ENCODE peak calls at places on chromosomes 1 and 21, in seven cellular contexts. Q is K562, N is HepG2, S is H1, U is SK-N-SH, I is GM12878, O is HCT116. A is an unnamed sample.

GRCh38 chr21:37198989-37199924 is 67.9 kb downstream of the VPS26C start:
- DNase-seq in Q (no peak), N (no peak), S (no peak), U (peak), I (no peak), O (peak), A (no peak)

GRCh38 chr1:156727914-156728598 is at the start of gene METTL25B:
- DNase-seq in Q (peak), N (peak), S (no peak), U (peak), I (no peak), O (no peak), A (peak)

GRCh38 chr21:29293495-29293894 is 5.2 kb upstream of the BACH1 start:
- DNase-seq in Q (no peak), N (no peak), S (no peak), U (no peak), I (peak), O (no peak), A (no peak)

GRCh38 chr1:77906146-77906545 is 17.7 kb downstream of the NEXN start:
- DNase-seq in Q (no peak), N (no peak), S (no peak), U (no peak), I (no peak), O (no peak), A (no peak)

GRCh38 chr1:235073968-235074334 is 54.7 kb downstream of the TOMM20 start:
- DNase-seq in Q (no peak), N (no peak), S (no peak), U (no peak), I (no peak), O (no peak), A (peak)

GRCh38 chr1:9233241-9233941 is 1.2 kb upstream of the H6PD start:
- DNase-seq in Q (no peak), N (peak), S (no peak), U (no peak), I (no peak), O (no peak), A (no peak)

GRCh38 chr1:9069324-9070100 is at the start of gene SLC2A5:
- DNase-seq in Q (no peak), N (no peak), S (no peak), U (no peak), I (peak), O (no peak), A (no peak)

GRCh38 chr1:69611316-69611715 is 43.6 kb downstream of the LRRC7 start:
- DNase-seq in Q (no peak), N (no peak), S (no peak), U (no peak), I (no peak), O (no peak), A (no peak)

GRCh38 chr1:211724711-211725196 is 49.3 kb upstream of the NEK2 start:
- DNase-seq in Q (no peak), N (peak), S (no peak), U (no peak), I (no peak), O (no peak), A (no peak)

GRCh38 chr1:30328401-30329262 is 394.8 kb downstream of the MATN1 start:
- DNase-seq in Q (no peak), N (no peak), S (no peak), U (no peak), I (no peak), O (no peak), A (no peak)

GRCh38 chr1:30467101-30467500 is 256.3 kb downstream of the MATN1 start:
- DNase-seq in Q (no peak), N (no peak), S (no peak), U (no peak), I (no peak), O (no peak), A (no peak)

GRCh38 chr1:187744665-187745064 is 915.9 kb downstream of the PLA2G4A start:
- DNase-seq in Q (no peak), N (no peak), S (no peak), U (no peak), I (peak), O (no peak), A (no peak)

GRCh38 chr1:225509770-225510169 is 81.9 kb upstream of the LBR start:
- DNase-seq in Q (no peak), N (peak), S (no peak), U (no peak), I (no peak), O (peak), A (no peak)

GRCh38 chr1:187241971-187242370 is 413.2 kb downstream of the PLA2G4A start:
- DNase-seq in Q (no peak), N (no peak), S (no peak), U (no peak), I (no peak), O (no peak), A (no peak)

GRCh38 chr1:54993140-54993539 is 5.6 kb upstream of the BSND start:
- DNase-seq in Q (no peak), N (no peak), S (no peak), U (no peak), I (no peak), O (no peak), A (no peak)

GRCh38 chr1:198123146-198123545 is 33.7 kb upstream of the NEK7 start:
- DNase-seq in Q (no peak), N (no peak), S (no peak), U (no peak), I (no peak), O (no peak), A (no peak)

GRCh38 chr1:100721502-100722205 is 2.1 kb downstream of the VCAM1 start:
- DNase-seq in Q (no peak), N (no peak), S (no peak), U (no peak), I (no peak), O (no peak), A (peak)

GRCh38 chr1:210800301-210800700 is 333.6 kb downstream of the KCNH1 start:
- DNase-seq in Q (no peak), N (no peak), S (no peak), U (no peak), I (no peak), O (no peak), A (no peak)

GRCh38 chr1:37478451-37478871 is 4.1 kb downstream of the ZC3H12A start:
- DNase-seq in Q (peak), N (no peak), S (no peak), U (no peak), I (no peak), O (no peak), A (no peak)

GRCh38 chr1:172997941-172998361 is 52.8 kb downstream of the TNFSF18 start:
- DNase-seq in Q (no peak), N (no peak), S (no peak), U (no peak), I (no peak), O (no peak), A (no peak)

GRCh38 chr1:54016343-54017282 is 1.4 kb downstream of the LDLRAD1 start:
- DNase-seq in Q (peak), N (peak), S (no peak), U (peak), I (no peak), O (peak), A (peak)

GRCh38 chr1:53319296-53320101 is 8.4 kb downstream of the LRP8 start:
- DNase-seq in Q (no peak), N (no peak), S (no peak), U (no peak), I (no peak), O (no peak), A (no peak)

GRCh38 chr1:226310637-226311195 is 1.8 kb upstream of the LIN9 start:
- DNase-seq in Q (peak), N (no peak), S (no peak), U (no peak), I (no peak), O (no peak), A (no peak)

GRCh38 chr1:221768444-221769066 is 26.7 kb upstream of the DUSP10 start:
- DNase-seq in Q (no peak), N (peak), S (no peak), U (no peak), I (no peak), O (no peak), A (no peak)

GRCh38 chr1:94236630-94237290 is 624 bp downstream of the ARHGAP29 start:
- DNase-seq in Q (no peak), N (no peak), S (no peak), U (no peak), I (no peak), O (no peak), A (no peak)

GRCh38 chr21:26813426-26813998 is 31.7 kb downstream of the ADAMTS1 start:
- DNase-seq in Q (no peak), N (no peak), S (no peak), U (no peak), I (no peak), O (no peak), A (no peak)

GRCh38 chr21:17712887-17713286 is 100.2 kb upstream of the BTG3 start:
- DNase-seq in Q (no peak), N (no peak), S (no peak), U (no peak), I (no peak), O (no peak), A (no peak)

DNA sequence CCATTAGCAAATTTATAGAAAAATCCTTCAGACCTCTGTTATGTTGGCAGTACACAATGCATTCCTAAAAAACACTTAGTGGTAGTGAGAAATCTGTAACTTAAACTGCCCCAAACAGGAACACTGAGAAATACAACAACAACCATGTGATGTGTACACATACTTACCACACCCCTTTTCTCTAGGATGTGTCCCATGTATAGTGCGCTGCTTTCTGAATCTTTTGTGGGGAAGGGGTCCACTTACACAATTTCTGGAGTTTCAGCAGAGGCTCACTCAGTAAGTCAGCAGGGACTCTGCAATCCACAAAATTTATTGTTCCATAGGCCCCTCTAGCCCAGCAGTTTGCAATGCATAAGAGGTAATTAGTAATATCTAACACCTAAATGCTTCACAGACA is 115.3 kb downstream of the TGFBR3 start:
- DNase-seq in Q (no peak), N (no peak), S (no peak), U (no peak), I (no peak), O (no peak), A (no peak)
- TF ChIP-seq JUND in Q (no peak), N (no peak), S (no peak), U (no peak), I (no peak), O (no peak), A (no peak)

DNA sequence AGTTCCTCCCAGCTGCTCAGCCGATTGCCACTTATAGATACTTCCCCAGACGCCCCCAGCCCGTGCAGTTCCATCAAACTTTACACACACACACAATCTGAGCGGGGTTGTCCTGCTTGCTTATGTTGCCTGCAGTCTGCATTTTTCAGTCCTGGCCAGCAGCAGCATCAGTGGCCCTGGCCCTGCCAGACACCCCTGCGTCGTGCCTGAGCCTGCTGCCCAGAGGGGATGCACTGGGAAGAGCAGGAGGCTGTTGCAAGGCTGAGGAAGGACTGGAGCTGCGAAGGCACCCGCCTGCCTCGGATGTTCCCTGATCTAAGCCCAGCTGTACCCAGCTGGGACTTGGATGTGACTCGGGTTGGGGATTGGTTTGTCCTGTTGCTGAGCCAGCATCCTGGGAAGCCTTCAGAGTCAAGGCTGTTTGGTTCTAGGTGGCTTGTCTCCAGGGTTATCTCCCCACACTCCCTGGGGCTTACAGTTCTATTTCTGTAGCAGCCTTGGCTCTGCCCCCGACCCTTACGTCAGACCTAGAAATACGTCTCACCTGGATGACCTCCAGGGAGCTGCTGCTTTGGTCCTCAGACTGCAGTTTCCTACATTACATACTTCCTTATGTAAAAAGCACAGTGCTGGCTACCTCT is 42.3 kb downstream of the MAN1C1 start:
- DNase-seq in Q (no peak), N (no peak), S (no peak), U (peak), I (no peak), O (no peak), A (no peak)
- TF ChIP-seq JUND in Q (no peak), N (no peak), S (no peak), U (no peak), I (no peak), O (no peak), A (no peak)

DNA sequence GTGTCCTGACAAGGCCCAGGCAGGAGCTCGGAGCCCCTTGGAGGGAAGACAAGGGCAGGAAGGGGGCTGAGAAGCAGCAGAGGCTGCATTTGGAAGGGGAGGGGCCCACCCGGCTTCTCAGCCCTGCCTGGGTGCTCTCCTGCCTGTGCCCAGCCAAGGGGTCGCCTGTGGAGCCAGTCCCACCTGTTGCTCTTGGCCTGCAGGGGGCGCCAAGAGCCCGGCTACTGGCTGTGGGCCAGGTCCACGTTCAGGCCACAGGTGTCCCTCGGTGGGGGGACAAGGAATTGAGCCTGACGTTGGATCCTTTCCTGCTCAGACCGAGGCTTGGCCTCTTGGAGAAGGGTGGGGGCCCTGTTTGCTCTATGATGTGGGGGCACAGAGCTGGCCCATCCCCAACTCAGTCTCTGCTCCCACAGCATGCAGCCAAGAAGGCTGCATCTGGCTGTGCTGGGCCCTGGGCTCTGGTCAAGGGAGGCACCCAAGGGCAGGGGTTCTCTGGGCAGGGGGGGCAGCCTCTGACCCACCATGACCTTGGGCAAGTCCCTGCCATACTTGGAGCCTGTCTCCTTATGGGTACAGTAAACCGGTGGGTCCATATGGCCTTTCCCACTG is 10.9 kb downstream of the WNT4 start:
- DNase-seq in Q (peak), N (peak), S (peak), U (peak), I (no peak), O (peak), A (peak)
- TF ChIP-seq JUND in Q (peak), N (no peak), S (no peak), U (no peak), I (no peak), O (no peak), A (no peak)

DNA sequence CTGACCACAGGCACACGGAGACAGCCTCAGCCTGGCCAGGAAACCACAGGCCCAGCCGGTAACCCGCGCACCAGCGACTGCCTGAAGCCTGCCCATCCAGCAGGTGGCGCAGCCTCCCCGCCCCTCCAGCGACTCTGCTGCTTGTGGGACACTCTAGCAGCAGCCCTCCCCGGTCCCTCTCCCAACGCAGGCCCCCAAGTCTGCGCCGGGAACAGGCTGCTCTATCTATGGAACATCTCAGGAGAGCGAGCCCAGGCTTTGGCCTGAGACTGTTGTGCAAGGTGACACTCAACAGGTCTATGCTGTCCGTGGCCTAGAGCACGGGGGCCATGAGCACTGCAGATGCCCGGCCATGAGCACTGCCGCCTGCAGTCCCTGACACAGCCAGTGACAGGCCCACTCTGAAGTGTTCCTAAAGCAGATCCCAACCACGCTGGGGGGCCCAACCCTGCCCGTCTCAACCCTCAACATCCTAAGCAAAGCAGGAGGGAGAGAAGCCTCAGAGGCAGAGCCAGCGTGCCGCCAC is 28.4 kb downstream of the WDR4 start:
- DNase-seq in Q (peak), N (no peak), S (peak), U (peak), I (no peak), O (no peak), A (peak)
- TF ChIP-seq JUND in Q (no peak), N (no peak), S (no peak), U (no peak), I (no peak), O (no peak), A (no peak)

GRCh38 chr1:218494000-218494399 is 148.9 kb downstream of the TGFB2 start:
- DNase-seq in Q (no peak), N (no peak), S (no peak), U (no peak), I (no peak), O (no peak), A (no peak)
- TF ChIP-seq JUND in Q (no peak), N (no peak), S (no peak), U (no peak), I (no peak), O (no peak), A (no peak)

GRCh38 chr1:204709960-204710912 is 24.7 kb upstream of the LRRN2 start:
- DNase-seq in Q (no peak), N (no peak), S (peak), U (no peak), I (no peak), O (no peak), A (no peak)
- TF ChIP-seq JUND in Q (no peak), N (no peak), S (no peak), U (no peak), I (no peak), O (no peak), A (no peak)

GRCh38 chr1:162984699-162985098 is 84.5 kb upstream of the RGS4 start:
- DNase-seq in Q (no peak), N (no peak), S (no peak), U (no peak), I (no peak), O (no peak), A (no peak)

GRCh38 chr1:162983671-162984425 is 85.3 kb upstream of the RGS4 start:
- DNase-seq in Q (no peak), N (no peak), S (no peak), U (no peak), I (no peak), O (no peak), A (no peak)

GRCh38 chr1:162988869-162989268 is 80.3 kb upstream of the RGS4 start:
- DNase-seq in Q (no peak), N (peak), S (no peak), U (no peak), I (no peak), O (peak), A (no peak)

GRCh38 chr1:162987866-162988265 is 81.3 kb upstream of the RGS4 start:
- DNase-seq in Q (no peak), N (no peak), S (no peak), U (no peak), I (no peak), O (peak), A (no peak)

DNA sequence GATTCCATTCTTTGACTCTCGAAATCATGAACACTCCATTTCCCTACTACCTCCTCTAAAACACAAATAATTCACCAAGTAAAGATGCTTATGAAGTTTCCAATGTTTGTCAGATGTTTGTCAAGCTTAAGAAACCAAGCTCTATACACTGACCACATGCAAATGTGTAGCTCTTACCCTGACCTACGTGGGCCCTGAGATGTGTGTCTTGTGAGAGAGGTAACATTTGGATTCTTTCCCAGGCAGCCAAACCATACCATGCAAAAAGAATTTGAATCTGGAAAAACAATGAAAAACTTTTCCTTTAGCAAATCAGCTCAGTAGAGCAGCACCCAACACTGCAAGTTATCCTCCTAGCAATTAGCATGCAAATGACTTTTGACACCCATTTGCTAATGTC is 83.3 kb upstream of the RGS4 start:
- DNase-seq in Q (no peak), N (no peak), S (no peak), U (no peak), I (no peak), O (no peak), A (no peak)
- TF ChIP-seq JUND in Q (no peak), N (no peak), S (no peak), U (no peak), I (no peak), O (no peak), A (no peak)

DNA sequence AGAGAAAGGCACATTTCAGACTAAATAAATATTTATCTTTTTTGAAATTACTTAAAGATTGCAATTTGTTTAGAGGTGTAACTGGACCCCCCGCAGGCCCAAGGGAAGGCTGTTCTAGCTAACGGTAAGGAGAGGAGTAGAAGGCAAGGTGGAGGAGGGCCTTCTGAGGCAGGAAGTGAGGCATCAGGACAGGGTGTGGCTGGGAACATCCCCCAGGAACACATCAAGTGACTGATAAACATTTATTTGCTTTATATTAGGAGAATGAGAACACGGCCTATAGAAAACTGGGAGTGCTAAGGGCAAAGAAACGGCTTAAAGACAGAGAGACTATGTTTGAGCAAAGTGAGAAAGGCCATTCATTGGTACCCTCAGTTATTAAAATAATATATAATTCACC is 23.2 kb downstream of the HIVEP3 start:
- DNase-seq in Q (peak), N (no peak), S (no peak), U (no peak), I (no peak), O (no peak), A (no peak)
- TF ChIP-seq JUND in Q (no peak), N (no peak), S (no peak), U (no peak), I (no peak), O (no peak), A (no peak)